ENCODE peak calls at places on chromosomes 6 and 20, in six cellular contexts. One of them, this sample, is unnamed.

GRCh38 chr20:17570347-17571152 is 675 bp downstream of the DSTN start:
- DNase-seq in H54: no peak
- DNase-seq in RWPE1: peak; percentile 34
- DNase-seq in mesendoderm: peak; percentile 79
- DNase-seq in T-helper 2 cell treated with Interferon-gamma antibody and Interleukin-4, amounts not matched to agents 5 μg/mL and 100 μg/mL, for 36 hours: peak; percentile 27
- DNase-seq in MV-4-11: peak; percentile 17
- DNase-seq in this sample: peak; percentile 53

GRCh38 chr6:34239240-34239825 is 2.7 kb downstream of the HMGA1 start:
- DNase-seq in H54: peak; percentile 3
- DNase-seq in RWPE1: no peak
- DNase-seq in mesendoderm: peak; percentile 36
- DNase-seq in T-helper 2 cell treated with Interferon-gamma antibody and Interleukin-4, amounts not matched to agents 5 μg/mL and 100 μg/mL, for 36 hours: no peak
- DNase-seq in MV-4-11: no peak
- DNase-seq in this sample: no peak

GRCh38 chr6:164086326-164086887 is 671.9 kb downstream of the QKI start:
- DNase-seq in H54: no peak
- DNase-seq in RWPE1: no peak
- DNase-seq in mesendoderm: no peak
- DNase-seq in T-helper 2 cell treated with Interferon-gamma antibody and Interleukin-4, amounts not matched to agents 5 μg/mL and 100 μg/mL, for 36 hours: no peak
- DNase-seq in MV-4-11: peak; percentile 24
- DNase-seq in this sample: no peak

GRCh38 chr20:31698803-31699718 is 23.6 kb downstream of the BCL2L1 start:
- DNase-seq in H54: peak; percentile 78
- DNase-seq in RWPE1: peak; percentile 95
- DNase-seq in mesendoderm: peak; percentile 86
- DNase-seq in T-helper 2 cell treated with Interferon-gamma antibody and Interleukin-4, amounts not matched to agents 5 μg/mL and 100 μg/mL, for 36 hours: peak; percentile 33
- DNase-seq in MV-4-11: peak; percentile 87
- DNase-seq in this sample: peak; percentile 71

GRCh38 chr20:51034461-51034860 is 11.6 kb upstream of the KCNG1 start:
- DNase-seq in H54: no peak
- DNase-seq in RWPE1: no peak
- DNase-seq in mesendoderm: no peak
- DNase-seq in T-helper 2 cell treated with Interferon-gamma antibody and Interleukin-4, amounts not matched to agents 5 μg/mL and 100 μg/mL, for 36 hours: no peak
- DNase-seq in MV-4-11: no peak
- DNase-seq in this sample: peak; percentile 14

GRCh38 chr6:71376830-71377229 is 88.2 kb downstream of the OGFRL1 start:
- DNase-seq in H54: no peak
- DNase-seq in RWPE1: no peak
- DNase-seq in mesendoderm: no peak
- DNase-seq in T-helper 2 cell treated with Interferon-gamma antibody and Interleukin-4, amounts not matched to agents 5 μg/mL and 100 μg/mL, for 36 hours: no peak
- DNase-seq in MV-4-11: no peak
- DNase-seq in this sample: no peak

GRCh38 chr6:18389479-18389878 is 2.3 kb downstream of the RNF144B start:
- DNase-seq in H54: no peak
- DNase-seq in RWPE1: no peak
- DNase-seq in mesendoderm: no peak
- DNase-seq in T-helper 2 cell treated with Interferon-gamma antibody and Interleukin-4, amounts not matched to agents 5 μg/mL and 100 μg/mL, for 36 hours: no peak
- DNase-seq in MV-4-11: no peak
- DNase-seq in this sample: no peak

GRCh38 chr6:33857301-33858052 is 53.7 kb upstream of the MLN start:
- DNase-seq in H54: peak; percentile 42
- DNase-seq in RWPE1: no peak
- DNase-seq in mesendoderm: no peak
- DNase-seq in T-helper 2 cell treated with Interferon-gamma antibody and Interleukin-4, amounts not matched to agents 5 μg/mL and 100 μg/mL, for 36 hours: no peak
- DNase-seq in MV-4-11: no peak
- DNase-seq in this sample: no peak

GRCh38 chr6:141824258-141824795 is 308.4 kb upstream of the GJE1 start:
- DNase-seq in H54: no peak
- DNase-seq in RWPE1: no peak
- DNase-seq in mesendoderm: no peak
- DNase-seq in T-helper 2 cell treated with Interferon-gamma antibody and Interleukin-4, amounts not matched to agents 5 μg/mL and 100 μg/mL, for 36 hours: no peak
- DNase-seq in MV-4-11: no peak
- DNase-seq in this sample: no peak